ENCODE peak calls at places on chromosomes 7 and 10, in five cellular contexts. J, U, Q, O and A are unnamed samples.

GRCh38 chr10:81847675-81848074 is 27.3 kb upstream of the NRG3 start:
- DNase-seq in J (no peak), U (no peak), Q (no peak), O (no peak), A (no peak)

GRCh38 chr10:79260803-79261740 is 86.2 kb upstream of the PPIF start:
- DNase-seq in J (no peak), U (peak; percentile 30), Q (no peak), O (no peak), A (peak; percentile 74)

GRCh38 chr10:130430291-130430690 is 294.1 kb downstream of the GLRX3 start:
- DNase-seq in J (no peak), U (no peak), Q (no peak), O (no peak), A (no peak)

GRCh38 chr10:77863446-77863845 is 63.1 kb downstream of the DLG5 start:
- DNase-seq in J (no peak), U (no peak), Q (no peak), O (no peak), A (no peak)

GRCh38 chr10:72229261-72230251 is 13.5 kb upstream of the ASCC1 start:
- DNase-seq in J (no peak), U (no peak), Q (no peak), O (no peak), A (peak; percentile 34)

GRCh38 chr7:69067397-69067796 is 530.9 kb upstream of the AUTS2 start:
- DNase-seq in J (no peak), U (no peak), Q (peak; percentile 21), O (no peak), A (no peak)

GRCh38 chr7:4850262-4850795 is 11.5 kb downstream of the PAPOLB start:
- DNase-seq in J (no peak), U (no peak), Q (no peak), O (no peak), A (no peak)

GRCh38 chr7:37074370-37074769 is 350.1 kb upstream of the AOAH start:
- DNase-seq in J (no peak), U (no peak), Q (no peak), O (no peak), A (no peak)

GRCh38 chr10:33086100-33086499 is 128.1 kb upstream of the ITGB1 start:
- DNase-seq in J (no peak), U (no peak), Q (no peak), O (no peak), A (no peak)

GRCh38 chr10:59033622-59034021 is 142.8 kb upstream of the PHYHIPL start:
- DNase-seq in J (no peak), U (no peak), Q (no peak), O (no peak), A (no peak)

GRCh38 chr10:71268751-71269150 is 50.3 kb upstream of the SLC29A3 start:
- DNase-seq in J (no peak), U (peak; percentile 43), Q (no peak), O (no peak), A (peak; percentile 87)

GRCh38 chr7:101077303-101078086 is 7.8 kb upstream of the TRIM56 start:
- DNase-seq in J (peak; percentile 59), U (peak; percentile 90), Q (peak; percentile 84), O (peak; percentile 61), A (peak; percentile 80)

GRCh38 chr7:45716380-45717203 is 142.4 kb downstream of the ADCY1 start:
- DNase-seq in J (no peak), U (no peak), Q (no peak), O (no peak), A (peak; percentile 68)

GRCh38 chr7:106199024-106199423 is 85.8 kb downstream of the NAMPT start:
- DNase-seq in J (no peak), U (no peak), Q (no peak), O (no peak), A (no peak)

GRCh38 chr10:111954364-111954763 is 229.2 kb downstream of the GPAM start:
- DNase-seq in J (no peak), U (no peak), Q (no peak), O (no peak), A (no peak)

GRCh38 chr10:47405829-47406547 is 21.9 kb upstream of the ZNF488 start:
- DNase-seq in J (no peak), U (no peak), Q (no peak), O (no peak), A (no peak)

GRCh38 chr7:100516135-100516812 is 22.7 kb upstream of the AGFG2 start:
- DNase-seq in J (no peak), U (peak; percentile 87), Q (no peak), O (peak; percentile 60), A (no peak)

GRCh38 chr7:49001610-49002033 is 77.3 kb downstream of the CDC14C start:
- DNase-seq in J (no peak), U (peak; percentile 58), Q (peak; percentile 13), O (no peak), A (peak; percentile 16)

GRCh38 chr7:78959471-78959870 is 494.0 kb downstream of the MAGI2 start:
- DNase-seq in J (no peak), U (no peak), Q (no peak), O (no peak), A (no peak)

GRCh38 chr7:66946545-66946944 is 25.5 kb downstream of the TMEM248 start:
- DNase-seq in J (no peak), U (no peak), Q (no peak), O (no peak), A (no peak)

GRCh38 chr7:8365499-8366110 is 67.8 kb upstream of the NXPH1 start:
- DNase-seq in J (no peak), U (no peak), Q (peak; percentile 20), O (no peak), A (peak; percentile 44)

GRCh38 chr10:86301971-86302370 is 64.6 kb downstream of the GRID1 start:
- DNase-seq in J (no peak), U (no peak), Q (no peak), O (no peak), A (no peak)

GRCh38 chr7:70726294-70726693 is 405.6 kb upstream of the GALNT17 start:
- DNase-seq in J (no peak), U (no peak), Q (no peak), O (no peak), A (no peak)

GRCh38 chr7:47170516-47170915 is 411.4 kb downstream of the TNS3 start:
- DNase-seq in J (no peak), U (peak; percentile 33), Q (no peak), O (no peak), A (no peak)

GRCh38 chr10:70702193-70702763 is 30.0 kb downstream of the ADAMTS14 start:
- DNase-seq in J (no peak), U (no peak), Q (no peak), O (no peak), A (no peak)

GRCh38 chr10:6279540-6280267 is 77.0 kb downstream of the PFKFB3 start:
- DNase-seq in J (no peak), U (peak; percentile 48), Q (no peak), O (no peak), A (no peak)

GRCh38 chr7:110309941-110310340 is 781.0 kb upstream of the LRRN3 start:
- DNase-seq in J (no peak), U (no peak), Q (no peak), O (no peak), A (no peak)

GRCh38 chr7:12757443-12757842 is 70.0 kb downstream of the ARL4A start:
- DNase-seq in J (no peak), U (peak; percentile 82), Q (no peak), O (no peak), A (no peak)

GRCh38 chr10:126062132-126063032 is 166.0 kb downstream of the FANK1 start:
- DNase-seq in J (no peak), U (peak; percentile 94), Q (no peak), O (peak; percentile 81), A (no peak)